ENCODE peak calls at places on chromosome 19, in six cellular contexts. O is hepatocyte, E is neural progenitor cell, T is GM23338, H is PC-3, U is HCT116. G is an unnamed sample.

GRCh38 chr19:34667349-34668076 is 9.4 kb downstream of the SCGB2B2 start:
- DNase-seq in O (no peak), T (peak), H (peak), U (no peak), E (no peak), G (peak)

GRCh38 chr19:36213793-36214387 is 575 bp downstream of the ZNF565 start:
- DNase-seq in T (no peak), O (peak), U (no peak), E (no peak), H (peak), G (no peak)

GRCh38 chr19:1813197-1813836 is 1.2 kb upstream of the ATP8B3 start:
- DNase-seq in H (no peak), T (no peak), O (no peak), E (no peak), U (no peak), G (no peak)

GRCh38 chr19:704447-704741 is 4.3 kb upstream of the PALM start:
- DNase-seq in U (no peak), E (no peak), H (no peak), O (no peak), T (no peak), G (no peak)

GRCh38 chr19:1266818-1267440 is 2.2 kb upstream of the CIRBP start:
- DNase-seq in U (no peak), E (peak), T (peak), H (peak), O (peak), G (peak)

GRCh38 chr19:16945762-16946465 is 57.1 kb downstream of the F2RL3 start:
- DNase-seq in T (no peak), H (no peak), U (no peak), E (no peak), O (no peak), G (no peak)

GRCh38 chr19:9597027-9597426 is 12.7 kb upstream of the ZNF121 start:
- DNase-seq in E (no peak), T (no peak), H (peak), O (no peak), U (peak), G (no peak)

GRCh38 chr19:58305932-58306323 is 751 bp downstream of the ERVK3-1 start:
- DNase-seq in T (no peak), E (no peak), H (no peak), O (peak), U (no peak), G (peak)

GRCh38 chr19:18292460-18292809 is 11.0 kb upstream of the JUND start:
- DNase-seq in T (peak), O (no peak), U (no peak), H (no peak), E (no peak), G (no peak)

GRCh38 chr19:2136796-2137195 is 14.6 kb downstream of the AP3D1 start:
- DNase-seq in T (no peak), U (no peak), E (no peak), H (no peak), O (no peak), G (no peak)

GRCh38 chr19:15488489-15489226 is 9.4 kb upstream of the PGLYRP2 start:
- DNase-seq in E (no peak), T (no peak), U (no peak), O (no peak), H (no peak), G (no peak)

GRCh38 chr19:4326215-4326836 is 12.3 kb downstream of the STAP2 start:
- DNase-seq in H (no peak), O (no peak), T (no peak), E (no peak), U (no peak), G (no peak)

GRCh38 chr19:4326837-4327251 is 11.8 kb downstream of the STAP2 start:
- DNase-seq in O (no peak), U (no peak), E (peak), T (peak), H (no peak), G (no peak)

GRCh38 chr19:4327877-4328242 is 10.8 kb downstream of the STAP2 start:
- DNase-seq in U (no peak), E (no peak), O (no peak), T (no peak), H (no peak), G (no peak)

GRCh38 chr19:4328243-4328990 is 10.2 kb downstream of the STAP2 start:
- DNase-seq in E (peak), T (peak), U (peak), H (no peak), O (peak), G (peak)

GRCh38 chr19:4327252-4327876 is 11.3 kb downstream of the STAP2 start:
- DNase-seq in H (no peak), U (no peak), O (peak), T (peak), E (peak), G (peak)
- TF ChIP-seq EZH2phosphoT487 in H (no peak), U (no peak), O (no peak), T (no peak), E (no peak), G (no peak)

DNA sequence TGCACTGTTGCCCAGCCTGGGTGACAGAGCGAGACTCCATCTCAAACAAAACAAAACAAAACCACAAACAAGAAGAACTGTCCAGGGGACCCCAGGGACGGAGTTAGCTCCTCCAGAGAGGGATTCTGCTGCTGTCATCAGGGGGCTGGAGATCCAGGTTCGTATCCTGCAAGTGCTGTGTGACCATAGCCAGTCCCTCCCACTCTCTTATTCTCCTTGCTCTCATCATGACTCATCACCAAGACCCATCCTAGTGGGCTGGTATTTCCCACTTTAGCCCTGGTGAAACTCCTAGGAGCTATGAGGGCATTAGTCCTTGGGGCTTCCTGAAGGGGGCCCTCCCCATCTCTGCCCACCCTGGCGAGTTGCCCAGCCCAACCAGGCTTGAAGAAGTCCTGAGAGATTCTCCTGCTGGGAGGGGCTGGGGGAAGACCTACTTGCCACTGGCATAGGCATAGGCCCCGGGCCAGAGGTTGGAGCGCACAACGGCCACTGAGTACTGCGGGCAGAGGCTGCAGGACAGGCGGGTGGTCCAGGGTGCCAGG is 7.4 kb upstream of the DMWD start:
- DNase-seq in E (no peak), O (no peak), H (no peak), U (no peak), T (no peak), G (no peak)
- TF ChIP-seq CTCF in E (no peak), O (no peak), H (no peak), U (no peak), T (no peak), G (no peak)

GRCh38 chr19:5971714-5972354 is 6.1 kb downstream of the RANBP3 start:
- DNase-seq in E (no peak), O (no peak), T (no peak), U (no peak), H (no peak), G (no peak)

GRCh38 chr19:5972355-5972731 is 5.6 kb downstream of the RANBP3 start:
- DNase-seq in U (no peak), H (no peak), T (no peak), E (no peak), O (no peak), G (no peak)

GRCh38 chr19:5973867-5974635 is 3.9 kb downstream of the RANBP3 start:
- DNase-seq in T (no peak), E (no peak), U (no peak), O (no peak), H (no peak), G (no peak)

GRCh38 chr19:5974721-5975387 is 3.1 kb downstream of the RANBP3 start:
- DNase-seq in O (peak), H (peak), T (no peak), U (no peak), E (no peak), G (no peak)

GRCh38 chr19:5973376-5973775 is 4.6 kb downstream of the RANBP3 start:
- DNase-seq in E (no peak), U (no peak), H (no peak), O (no peak), T (no peak), G (no peak)
- TF ChIP-seq EZH2 in E (no peak), U (no peak), H (no peak), O (no peak), T (no peak), G (no peak)

GRCh38 chr19:48342841-48343540 is 17.6 kb downstream of the EMP3 start:
- DNase-seq in T (no peak), E (no peak), U (no peak), H (peak), O (no peak), G (no peak)
- TF ChIP-seq EZH2phosphoT487 in T (no peak), E (no peak), U (no peak), H (no peak), O (no peak), G (no peak)

DNA sequence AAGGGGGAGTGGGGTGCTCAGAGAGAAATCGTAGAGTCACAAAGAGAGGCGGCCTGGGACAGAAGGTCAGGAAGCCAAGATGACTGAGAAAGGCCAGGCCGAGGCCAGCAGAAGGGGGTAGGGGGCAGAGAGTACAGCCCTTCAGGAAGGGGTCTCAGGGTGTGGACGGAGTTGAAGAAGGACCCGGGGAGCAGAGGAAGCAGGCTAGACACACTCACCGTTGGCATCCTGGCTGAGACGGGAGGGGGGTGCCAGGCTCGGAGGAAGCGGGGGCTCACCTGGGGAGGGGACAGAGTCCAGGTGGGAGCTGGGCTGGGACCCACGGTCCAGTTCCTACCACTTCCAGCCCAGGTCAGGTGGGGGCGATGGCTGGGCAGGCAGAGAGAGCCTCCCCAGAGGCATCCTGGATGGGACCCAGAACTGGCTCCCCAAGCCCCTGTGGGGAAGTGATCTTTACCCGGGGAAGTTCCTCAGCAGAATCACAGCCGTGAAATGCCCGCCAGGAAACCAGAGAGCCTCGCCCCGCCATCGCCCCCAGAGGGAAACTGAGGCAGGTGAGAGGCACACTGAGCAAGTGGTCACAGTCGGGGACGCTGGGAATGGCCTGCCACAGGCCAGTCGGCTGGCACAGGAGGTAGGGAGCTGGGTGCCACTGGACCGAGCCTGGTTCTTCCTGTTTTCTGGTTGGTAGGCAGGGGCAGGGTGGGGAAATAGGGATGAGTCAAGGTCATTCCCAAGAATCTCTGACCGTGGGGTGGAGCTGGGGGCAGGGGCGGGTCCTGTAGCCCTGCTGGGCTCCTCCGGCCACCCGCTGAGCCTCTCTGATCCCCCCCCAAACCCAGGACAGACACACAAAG is 1.3 kb downstream of the MATK start:
- DNase-seq in H (peak), O (no peak), T (no peak), E (peak), U (no peak), G (no peak)
- TF ChIP-seq CTCF in H (no peak), O (no peak), T (no peak), E (no peak), U (no peak), G (no peak)

DNA sequence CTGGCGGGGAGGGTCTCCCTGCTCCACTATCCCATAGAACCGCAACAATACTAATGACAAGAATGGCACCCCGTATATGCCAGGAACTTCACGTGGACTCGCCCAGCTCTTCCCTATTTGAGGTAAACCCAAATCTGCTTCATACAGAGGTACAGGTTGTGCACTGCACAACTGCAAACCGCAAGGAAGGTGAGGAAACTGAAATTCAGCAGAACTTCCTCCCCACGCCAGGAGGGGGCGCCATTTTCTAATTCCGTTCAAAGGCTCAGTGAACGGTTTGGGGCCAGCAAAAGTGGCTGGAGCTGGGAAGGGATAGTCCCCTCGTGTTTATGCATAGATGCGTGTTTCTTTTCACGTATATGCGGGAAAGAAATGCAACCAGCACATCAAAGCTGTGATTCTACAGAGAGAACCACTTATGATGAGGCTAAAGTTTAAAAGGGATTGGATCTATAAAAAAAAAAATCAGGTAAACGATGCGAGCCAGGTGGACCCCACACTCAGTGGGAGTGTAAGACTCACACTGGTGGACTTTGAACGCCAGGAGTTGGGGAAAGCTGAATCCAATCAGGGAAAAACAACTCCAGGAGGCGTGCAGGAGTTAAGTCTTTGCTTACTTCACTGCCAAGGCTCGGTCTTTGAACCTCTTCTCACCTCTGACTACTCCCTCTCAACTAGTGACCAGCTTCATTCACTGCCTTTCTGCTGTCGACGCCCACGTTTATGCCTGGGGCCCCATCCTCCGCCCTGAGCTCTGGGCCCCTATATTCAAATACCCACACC is 20.3 kb downstream of the C19orf81 start:
- DNase-seq in E (no peak), H (peak), O (peak), U (no peak), T (peak), G (peak)
- TF ChIP-seq EZH2 in E (no peak), H (peak), O (peak), U (no peak), T (peak), G (no peak)